ENCODE peak calls at places on chromosomes 1 and 21, in four cellular contexts. One of them, this sample, is unnamed.

GRCh38 chr1:32242341-32242851 is 4.6 kb upstream of the FAM167B start:
- ATAC-seq in effector memory CD8-positive, alpha-beta T cell: no peak
- ATAC-seq in natural killer cell: no peak
- ATAC-seq in left cardiac atrium: peak
- ATAC-seq in this sample: no peak

GRCh38 chr1:182261655-182262054 is 129.9 kb downstream of the GLUL start:
- ATAC-seq in effector memory CD8-positive, alpha-beta T cell: no peak
- ATAC-seq in natural killer cell: no peak
- ATAC-seq in left cardiac atrium: no peak
- ATAC-seq in this sample: no peak

GRCh38 chr1:192607836-192608235 is 28.1 kb upstream of the RGS13 start:
- ATAC-seq in left cardiac atrium: no peak
- ATAC-seq in natural killer cell: no peak
- ATAC-seq in effector memory CD8-positive, alpha-beta T cell: no peak
- ATAC-seq in this sample: no peak

GRCh38 chr21:37164742-37165141 is 91.7 kb downstream of the TTC3 start:
- ATAC-seq in natural killer cell: no peak
- ATAC-seq in effector memory CD8-positive, alpha-beta T cell: no peak
- ATAC-seq in left cardiac atrium: no peak
- ATAC-seq in this sample: no peak

GRCh38 chr1:165892935-165893334 is 65.5 kb downstream of the UCK2 start:
- ATAC-seq in natural killer cell: no peak
- ATAC-seq in left cardiac atrium: no peak
- ATAC-seq in effector memory CD8-positive, alpha-beta T cell: no peak
- ATAC-seq in this sample: no peak

GRCh38 chr1:176989023-176989422 is 175.5 kb downstream of the ASTN1 start:
- ATAC-seq in left cardiac atrium: peak
- ATAC-seq in natural killer cell: no peak
- ATAC-seq in effector memory CD8-positive, alpha-beta T cell: no peak
- ATAC-seq in this sample: peak

GRCh38 chr1:233364695-233365539 is 37.4 kb downstream of the MAP3K21 start:
- ATAC-seq in left cardiac atrium: no peak
- ATAC-seq in natural killer cell: no peak
- ATAC-seq in effector memory CD8-positive, alpha-beta T cell: no peak
- ATAC-seq in this sample: no peak

GRCh38 chr1:112707217-112708001 is 482 bp upstream of the RHOC start:
- ATAC-seq in left cardiac atrium: peak
- ATAC-seq in effector memory CD8-positive, alpha-beta T cell: peak
- ATAC-seq in natural killer cell: peak
- ATAC-seq in this sample: peak

GRCh38 chr1:12549106-12549459 is 68.9 kb downstream of the DHRS3 start:
- ATAC-seq in effector memory CD8-positive, alpha-beta T cell: no peak
- ATAC-seq in natural killer cell: no peak
- ATAC-seq in left cardiac atrium: peak
- ATAC-seq in this sample: peak

GRCh38 chr1:2539312-2539907 is 9.3 kb upstream of the HES5 start:
- ATAC-seq in natural killer cell: peak
- ATAC-seq in left cardiac atrium: no peak
- ATAC-seq in effector memory CD8-positive, alpha-beta T cell: peak
- ATAC-seq in this sample: no peak

GRCh38 chr1:24656046-24656445 is 12.9 kb downstream of the SRRM1 start:
- ATAC-seq in effector memory CD8-positive, alpha-beta T cell: no peak
- ATAC-seq in left cardiac atrium: no peak
- ATAC-seq in natural killer cell: no peak
- ATAC-seq in this sample: no peak

GRCh38 chr1:27299385-27300252 is 22.3 kb upstream of the TMEM222 start:
- ATAC-seq in effector memory CD8-positive, alpha-beta T cell: no peak
- ATAC-seq in natural killer cell: no peak
- ATAC-seq in left cardiac atrium: peak
- ATAC-seq in this sample: peak

GRCh38 chr1:230851291-230851691 is 17.0 kb downstream of the C1orf198 start:
- ATAC-seq in natural killer cell: no peak
- ATAC-seq in left cardiac atrium: no peak
- ATAC-seq in effector memory CD8-positive, alpha-beta T cell: no peak
- ATAC-seq in this sample: no peak

GRCh38 chr21:26115899-26116298 is 54.7 kb downstream of the APP start:
- ATAC-seq in left cardiac atrium: peak
- ATAC-seq in effector memory CD8-positive, alpha-beta T cell: no peak
- ATAC-seq in natural killer cell: no peak
- ATAC-seq in this sample: peak

GRCh38 chr1:63281753-63282152 is 40.6 kb upstream of the FOXD3 start:
- ATAC-seq in effector memory CD8-positive, alpha-beta T cell: no peak
- ATAC-seq in left cardiac atrium: no peak
- ATAC-seq in natural killer cell: no peak
- ATAC-seq in this sample: no peak

GRCh38 chr1:24536391-24536840 is 19.5 kb upstream of the NCMAP start:
- ATAC-seq in effector memory CD8-positive, alpha-beta T cell: peak
- ATAC-seq in natural killer cell: peak
- ATAC-seq in left cardiac atrium: peak
- ATAC-seq in this sample: no peak

GRCh38 chr1:147202576-147202975 is 22.6 kb downstream of the FMO5 start:
- ATAC-seq in effector memory CD8-positive, alpha-beta T cell: no peak
- ATAC-seq in natural killer cell: no peak
- ATAC-seq in left cardiac atrium: no peak
- ATAC-seq in this sample: no peak